ENCODE peak calls at places on chromosomes 3 and 15, in four cellular contexts. I is CD8-positive, alpha-beta T cell; N is left ventricle myocardium inferior; X is MG63. B is an unnamed sample.

GRCh38 chr3:130779031-130779430 is 32.4 kb upstream of the PIK3R4 start:
- DNase-seq in I (no peak), N (no peak), X (no peak), B (no peak)

GRCh38 chr15:97745481-97746071 is 214.9 kb upstream of the ARRDC4 start:
- DNase-seq in I (no peak), N (no peak), X (no peak), B (peak; percentile 46)

GRCh38 chr3:149507491-149508324 is 33.2 kb downstream of the TM4SF4 start:
- DNase-seq in I (no peak), N (no peak), X (peak; percentile 95), B (no peak)

GRCh38 chr15:49155834-49156627 is 632 bp upstream of the COPS2 start:
- DNase-seq in I (no peak), N (no peak), X (no peak), B (peak; percentile 24)

GRCh38 chr15:52021128-52021671 is 2.2 kb downstream of the MAPK6 start:
- DNase-seq in I (peak; percentile 37), N (no peak), X (peak; percentile 83), B (peak; percentile 74)

GRCh38 chr15:77901921-77902750 is 175.4 kb downstream of the TBC1D2B start:
- DNase-seq in I (no peak), N (no peak), X (no peak), B (peak; percentile 68)

GRCh38 chr15:96736384-96736783 is 405.9 kb downstream of the NR2F2 start:
- DNase-seq in I (no peak), N (no peak), X (no peak), B (no peak)

GRCh38 chr3:12198301-12198700 is 39.6 kb upstream of the TIMP4 start:
- DNase-seq in I (no peak), N (no peak), X (no peak), B (no peak)

GRCh38 chr3:137554242-137554641 is 209.9 kb upstream of the SOX14 start:
- DNase-seq in I (no peak), N (no peak), X (no peak), B (no peak)

GRCh38 chr15:66673410-66674322 is 28.4 kb upstream of the SMAD6 start:
- DNase-seq in I (peak; percentile 8), N (peak; percentile 29), X (no peak), B (peak; percentile 93)

GRCh38 chr15:100759116-100759515 is 120.5 kb upstream of the ALDH1A3 start:
- DNase-seq in I (no peak), N (no peak), X (peak; percentile 77), B (peak; percentile 15)

GRCh38 chr15:62307551-62307950 is 142.5 kb upstream of the C2CD4B start:
- DNase-seq in I (no peak), N (no peak), X (peak; percentile 60), B (no peak)

GRCh38 chr15:60391722-60392340 is 6.0 kb downstream of the ANXA2 start:
- DNase-seq in I (no peak), N (no peak), X (no peak), B (no peak)

GRCh38 chr15:40992241-40992741 is 39.0 kb downstream of the CHAC1 start:
- DNase-seq in I (no peak), N (no peak), X (no peak), B (no peak)

GRCh38 chr3:156691920-156692319 is 17.5 kb downstream of the TIPARP start:
- DNase-seq in I (no peak), N (no peak), X (no peak), B (no peak)

GRCh38 chr3:139675327-139675726 is 2.4 kb downstream of the NMNAT3 start:
- DNase-seq in I (no peak), N (no peak), X (no peak), B (peak; percentile 61)

GRCh38 chr15:73539726-73540125 is 93.5 kb downstream of the NPTN start:
- DNase-seq in I (no peak), N (no peak), X (no peak), B (no peak)

GRCh38 chr15:66886686-66887273 is 178.6 kb upstream of the SMAD3 start:
- DNase-seq in I (no peak), N (no peak), X (no peak), B (no peak)

GRCh38 chr3:58322793-58323192 is 9.9 kb upstream of the PXK start:
- DNase-seq in I (no peak), N (no peak), X (no peak), B (no peak)

GRCh38 chr15:89899303-89899946 is 5.6 kb upstream of the AP3S2 start:
- DNase-seq in I (no peak), N (no peak), X (no peak), B (no peak)

GRCh38 chr15:79094611-79095021 is 4.0 kb upstream of the RASGRF1 start:
- DNase-seq in I (no peak), N (no peak), X (no peak), B (no peak)

DNA sequence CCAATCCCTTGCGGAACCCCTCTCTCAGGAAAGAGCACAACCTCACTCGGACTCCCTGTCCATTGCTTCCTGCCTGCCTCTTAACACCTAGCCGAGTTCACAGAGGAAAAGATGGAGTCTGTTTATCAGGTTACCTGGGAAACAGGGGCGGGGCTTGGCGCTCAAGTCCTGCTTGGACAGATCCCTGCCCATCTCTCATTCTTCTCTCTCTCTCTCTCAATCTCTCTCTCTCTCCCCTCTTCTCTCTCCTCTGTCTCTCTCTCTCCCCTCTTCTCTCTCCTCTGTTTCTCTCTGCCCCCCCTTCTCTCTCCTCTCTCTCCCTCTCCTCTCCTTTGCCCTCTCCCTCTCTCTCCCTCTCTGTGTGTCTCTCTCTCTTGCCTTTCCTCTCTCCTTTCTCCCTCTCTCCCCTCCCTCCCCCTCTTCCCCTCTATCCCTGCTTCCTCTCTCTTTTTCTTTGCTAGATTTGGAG is at the start of gene EFHB:
- DNase-seq in I (no peak), N (peak; percentile 26), X (peak; percentile 9), B (peak; percentile 68)
- H3K4me3 ChIP-seq in I (no peak within 1 kb of the TSS), N (no peak within 1 kb of the TSS), X (no peak within 1 kb of the TSS), B (peak within 1 kb of the TSS; percentile 44)

DNA sequence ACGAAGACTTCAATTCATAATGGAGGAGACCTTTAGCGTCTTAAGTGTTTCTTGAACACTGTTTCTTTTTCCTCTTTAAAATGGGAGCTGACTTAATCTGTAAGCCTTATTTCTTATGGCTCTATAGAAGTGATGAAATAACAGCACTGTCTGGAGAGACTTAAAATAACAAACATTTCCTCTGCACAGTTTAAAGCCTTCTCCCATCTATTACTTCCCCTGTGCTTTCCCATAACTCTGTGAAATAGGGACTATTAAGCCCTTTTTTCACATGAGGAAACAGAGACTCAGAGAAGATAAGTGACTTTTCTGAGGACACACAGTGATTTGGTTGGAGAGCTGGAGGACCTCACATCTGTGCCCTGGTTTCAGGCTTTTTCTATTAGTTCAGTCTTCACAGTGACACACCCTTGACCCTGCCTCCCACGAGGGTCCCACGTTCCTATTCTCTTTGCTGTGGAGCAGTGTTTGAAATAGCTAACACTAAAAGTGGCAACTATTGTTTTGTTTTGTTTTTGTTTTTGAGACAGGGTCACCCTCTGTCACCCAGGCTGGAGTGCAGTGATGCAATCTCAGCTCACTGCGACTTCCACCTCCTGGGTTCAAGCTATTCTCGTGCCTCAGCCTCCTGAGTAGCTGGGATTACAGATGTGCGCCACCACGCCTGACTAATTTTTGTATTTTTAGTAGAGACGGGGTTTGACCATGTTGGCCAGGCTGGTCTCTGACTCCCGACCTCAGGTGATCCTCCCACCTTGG is 82.9 kb downstream of the ST6GAL1 start:
- DNase-seq in I (no peak), N (no peak), X (no peak), B (no peak)
- H3K4me3 ChIP-seq in I (peak overlapping the region; percentile 19), N (no peak overlapping the region), X (no peak overlapping the region), B (no peak overlapping the region)

DNA sequence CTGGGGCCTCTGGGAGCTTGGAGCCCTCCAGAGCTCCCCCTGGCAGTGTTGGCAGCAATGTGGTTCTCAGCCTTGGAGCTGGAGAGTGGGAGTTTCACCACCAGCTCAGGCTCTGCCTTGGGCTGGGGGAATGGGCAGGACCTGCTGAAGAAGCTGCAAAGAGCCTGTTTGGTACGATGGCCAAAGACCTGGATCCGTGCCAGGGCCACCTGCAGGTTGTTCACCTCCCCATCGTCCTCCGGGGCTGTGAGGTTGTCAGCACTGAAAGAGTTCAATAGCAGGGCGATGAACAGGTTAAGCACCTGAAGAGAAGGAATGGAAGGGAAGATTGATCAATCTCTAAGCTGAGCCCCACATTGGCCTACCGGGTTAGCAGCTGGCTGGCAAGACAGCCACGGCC is 77.3 kb upstream of the SCN5A start:
- DNase-seq in I (no peak), N (no peak), X (no peak), B (no peak)
- H3K4me3 ChIP-seq in I (no peak overlapping the region), N (no peak overlapping the region), X (no peak overlapping the region), B (no peak overlapping the region)

DNA sequence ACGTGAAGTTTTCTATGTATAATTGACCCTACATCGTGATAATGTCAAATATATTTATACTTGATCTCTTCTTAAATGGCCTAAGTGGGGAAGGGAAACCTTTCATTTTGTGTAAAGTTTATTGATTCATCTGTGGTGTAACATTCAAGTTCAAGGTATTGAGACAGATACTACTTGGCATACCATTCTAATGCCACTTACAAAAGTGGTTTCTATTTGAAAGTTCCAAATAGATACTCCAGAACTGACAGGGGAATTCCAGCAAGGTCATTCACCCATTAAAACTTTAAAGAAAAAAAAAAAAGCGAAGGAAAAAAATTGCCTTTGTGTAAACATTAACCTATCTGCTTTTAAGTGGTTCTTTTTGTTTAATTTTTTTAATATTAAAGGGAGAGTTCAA is 45.3 kb upstream of the MAP3K13 start:
- DNase-seq in I (no peak), N (no peak), X (no peak), B (no peak)
- H3K4me3 ChIP-seq in I (no peak overlapping the region), N (no peak overlapping the region), X (no peak overlapping the region), B (no peak overlapping the region)

DNA sequence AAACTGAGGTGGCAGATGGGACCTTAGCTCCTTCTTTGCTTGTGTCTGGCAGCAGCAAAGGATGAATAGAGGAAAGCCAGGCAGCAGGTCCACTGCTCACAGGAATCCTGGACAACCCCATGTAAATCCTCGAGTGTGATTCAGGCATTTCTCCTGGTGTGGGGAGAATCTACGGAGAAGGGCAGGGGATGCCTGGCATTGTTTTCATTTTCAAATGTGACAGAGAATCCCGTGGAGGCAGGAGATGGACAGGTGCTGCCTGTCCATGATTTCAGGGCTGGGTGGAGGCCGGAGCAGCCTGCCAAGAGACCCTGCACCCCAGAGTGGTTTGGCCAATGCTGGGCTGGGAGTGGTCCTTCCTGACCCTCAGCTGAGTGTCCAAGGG is 1.7 kb downstream of the HRH1 start:
- DNase-seq in I (no peak), N (no peak), X (no peak), B (no peak)
- H3K4me3 ChIP-seq in I (no peak overlapping the region), N (peak overlapping the region; percentile 65), X (no peak overlapping the region), B (no peak overlapping the region)

GRCh38 chr15:72077950-72078349 is 40.0 kb downstream of the MYO9A start:
- DNase-seq in I (no peak), N (no peak), X (no peak), B (no peak)
- H3K4me3 ChIP-seq in I (no peak overlapping the region), N (no peak overlapping the region), X (no peak overlapping the region), B (no peak overlapping the region)

GRCh38 chr3:66803706-66804496 is 194.2 kb upstream of the KBTBD8 start:
- DNase-seq in I (no peak), N (no peak), X (no peak), B (no peak)
- H3K4me3 ChIP-seq in I (no peak overlapping the region), N (no peak overlapping the region), X (no peak overlapping the region), B (no peak overlapping the region)